ENCODE peak calls at places on chromosomes 5 and 9, in nine cellular contexts. Y, W, U, N, T, O, Z, B and J are unnamed samples.
A peak's percentile ranks its signal among the peaks of the same experiment; 100 is the strongest.

GRCh38 chr5:133232011-133232410 is 180.2 kb downstream of the HSPA4 start:
- DNase-seq in U (no peak), T (no peak), N (no peak), W (no peak), B (no peak), O (no peak), Z (no peak), Y (no peak), J (no peak)

GRCh38 chr9:75067894-75068293 is 20.1 kb downstream of the NMRK1 start:
- DNase-seq in B (no peak), N (no peak), U (no peak), O (no peak), W (no peak), T (no peak), Y (no peak), Z (no peak), J (no peak)

GRCh38 chr9:136681945-136682699 is 5.1 kb downstream of the AGPAT2 start:
- DNase-seq in B (peak; percentile 12), U (no peak), N (no peak), T (no peak), Y (no peak), O (no peak), W (no peak), Z (no peak), J (no peak)

GRCh38 chr5:116137544-116138378 is 52.9 kb downstream of the COMMD10 start:
- DNase-seq in W (peak; percentile 81), O (no peak), Y (peak; percentile 62), N (peak; percentile 25), T (peak; percentile 30), B (no peak), Z (no peak), U (peak; percentile 80), J (peak; percentile 18)

GRCh38 chr9:129964901-129965734 is 77.9 kb downstream of the FNBP1 start:
- DNase-seq in Y (no peak), U (peak; percentile 84), T (peak; percentile 91), Z (no peak), O (no peak), B (no peak), W (peak; percentile 51), N (no peak), J (peak; percentile 78)

GRCh38 chr5:165735388-165735787 is 2230.0 kb downstream of the MAT2B start:
- DNase-seq in U (no peak), B (no peak), O (no peak), T (no peak), Z (no peak), N (no peak), Y (no peak), W (no peak), J (no peak)

GRCh38 chr9:89441655-89441970 is 56.3 kb downstream of the SEMA4D start:
- DNase-seq in W (no peak), O (no peak), Y (no peak), N (no peak), B (no peak), U (no peak), T (no peak), Z (no peak), J (no peak)

GRCh38 chr5:179266291-179267070 is 78.8 kb downstream of the ADAMTS2 start:
- DNase-seq in W (no peak), N (no peak), Y (no peak), U (no peak), O (no peak), B (no peak), Z (no peak), T (no peak), J (no peak)

GRCh38 chr5:127615916-127616315 is 33.0 kb upstream of the CTXN3 start:
- DNase-seq in Z (no peak), U (peak; percentile 5), O (no peak), Y (no peak), T (no peak), N (no peak), W (no peak), B (no peak), J (no peak)

GRCh38 chr5:53991942-53992341 is 318.4 kb downstream of the ARL15 start:
- DNase-seq in N (no peak), T (no peak), Y (no peak), B (no peak), W (peak; percentile 71), U (peak; percentile 15), O (no peak), Z (no peak), J (no peak)

GRCh38 chr5:57845025-57845424 is 362.4 kb upstream of the ACTBL2 start:
- DNase-seq in T (no peak), O (no peak), B (no peak), Z (no peak), U (no peak), Y (no peak), W (no peak), N (no peak), J (no peak)

GRCh38 chr9:116572095-116572748 is 114.9 kb upstream of the TRIM32 start:
- DNase-seq in Y (peak; percentile 94), N (peak; percentile 78), W (peak; percentile 88), T (peak; percentile 46), B (peak; percentile 91), U (peak; percentile 96), Z (no peak), O (peak; percentile 95), J (peak; percentile 81)

GRCh38 chr9:82456621-82457020 is 468.0 kb downstream of the SPATA31D1 start:
- DNase-seq in Z (no peak), U (peak; percentile 2), T (peak; percentile 65), W (no peak), N (no peak), B (no peak), O (no peak), Y (no peak), J (peak; percentile 1)

GRCh38 chr5:30387974-30388632 is 805.4 kb upstream of the CDH6 start:
- DNase-seq in Z (no peak), B (no peak), O (no peak), W (peak; percentile 33), N (no peak), U (no peak), T (no peak), Y (no peak), J (no peak)

GRCh38 chr9:133881671-133882381 is 110.3 kb downstream of the VAV2 start:
- DNase-seq in B (no peak), W (no peak), N (no peak), U (no peak), T (peak; percentile 6), Z (no peak), Y (no peak), O (no peak), J (no peak)

GRCh38 chr5:54774281-54775171 is 210.9 kb downstream of the ESM1 start:
- DNase-seq in Y (no peak), B (peak; percentile 66), N (peak; percentile 60), O (peak; percentile 84), Z (no peak), U (peak; percentile 74), T (no peak), W (peak; percentile 3), J (no peak)

GRCh38 chr5:7910738-7911428 is 41.9 kb downstream of the MTRR start:
- DNase-seq in N (no peak), Z (no peak), T (no peak), W (no peak), B (no peak), O (no peak), Y (no peak), U (no peak), J (no peak)

GRCh38 chr5:39578887-39579497 is 154.2 kb upstream of the DAB2 start:
- DNase-seq in N (no peak), Z (no peak), W (peak; percentile 24), T (peak; percentile 6), O (no peak), U (peak; percentile 67), Y (peak; percentile 10), B (no peak), J (no peak)

GRCh38 chr9:127567119-127567897 is 44.8 kb upstream of the STXBP1 start:
- DNase-seq in W (no peak), Y (peak; percentile 77), Z (no peak), N (no peak), U (no peak), O (peak; percentile 78), T (no peak), B (peak; percentile 67), J (no peak)

GRCh38 chr5:153775923-153776322 is 262.8 kb downstream of the FAM114A2 start:
- DNase-seq in N (no peak), B (no peak), W (no peak), U (no peak), O (no peak), T (no peak), Z (no peak), Y (no peak), J (no peak)

DNA sequence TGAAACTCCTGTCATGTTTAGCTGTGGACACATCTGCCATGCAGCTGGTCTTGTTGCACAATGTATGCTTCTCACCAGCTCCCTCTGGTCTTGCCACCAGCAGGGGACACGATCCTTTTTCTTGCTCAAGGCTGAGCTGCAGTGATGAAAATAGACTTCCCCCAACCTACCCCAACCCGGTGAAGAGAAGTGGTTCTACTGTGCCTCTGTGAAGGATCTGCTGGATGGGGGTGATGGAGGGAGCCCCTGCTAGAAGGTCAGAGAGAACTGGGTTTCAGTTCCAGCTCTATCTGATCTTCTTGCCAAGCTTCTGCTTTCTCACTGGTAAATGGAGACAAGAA is 185.3 kb upstream of the KLF4 start:
- DNase-seq in B (no peak), Y (no peak), O (peak; percentile 37), T (no peak), W (no peak), Z (no peak), N (peak; percentile 37), U (peak; percentile 35), J (no peak)
- H3K27me3 ChIP-seq in B (no peaks in the 10 kb centered on the region), Y (no peaks in the 10 kb centered on the region), O (no peaks in the 10 kb centered on the region), T (peaks cover 2% of the 10 kb centered on the region), W (no peaks in the 10 kb centered on the region), Z (no peaks in the 10 kb centered on the region), N (no peaks in the 10 kb centered on the region), U (no peaks in the 10 kb centered on the region), J (no peaks in the 10 kb centered on the region)

GRCh38 chr5:111507276-111507675 is 5.1 kb downstream of the STARD4 start:
- DNase-seq in N (no peak), O (no peak), T (no peak), W (no peak), Z (no peak), Y (no peak), U (no peak), B (no peak), J (no peak)
- H3K27me3 ChIP-seq in N (no peaks in the 10 kb centered on the region), O (no peaks in the 10 kb centered on the region), T (no peaks in the 10 kb centered on the region), W (no peaks in the 10 kb centered on the region), Z (no peaks in the 10 kb centered on the region), Y (no peaks in the 10 kb centered on the region), U (no peaks in the 10 kb centered on the region), B (no peaks in the 10 kb centered on the region), J (no peaks in the 10 kb centered on the region)

GRCh38 chr9:122226758-122227575 is 1.8 kb downstream of the LHX6 start:
- DNase-seq in Z (no peak), T (no peak), B (no peak), W (peak; percentile 78), N (no peak), O (no peak), Y (peak; percentile 15), U (no peak), J (no peak)
- H3K27me3 ChIP-seq in Z (peaks cover 84% of the 10 kb centered on the region), T (peaks cover 90% of the 10 kb centered on the region), B (peaks cover 98% of the 10 kb centered on the region), W (peaks cover 100% of the 10 kb centered on the region), N (peaks cover 98% of the 10 kb centered on the region), O (peaks cover 87% of the 10 kb centered on the region), Y (peaks cover 100% of the 10 kb centered on the region), U (peaks cover 89% of the 10 kb centered on the region), J (peaks cover 85% of the 10 kb centered on the region)

DNA sequence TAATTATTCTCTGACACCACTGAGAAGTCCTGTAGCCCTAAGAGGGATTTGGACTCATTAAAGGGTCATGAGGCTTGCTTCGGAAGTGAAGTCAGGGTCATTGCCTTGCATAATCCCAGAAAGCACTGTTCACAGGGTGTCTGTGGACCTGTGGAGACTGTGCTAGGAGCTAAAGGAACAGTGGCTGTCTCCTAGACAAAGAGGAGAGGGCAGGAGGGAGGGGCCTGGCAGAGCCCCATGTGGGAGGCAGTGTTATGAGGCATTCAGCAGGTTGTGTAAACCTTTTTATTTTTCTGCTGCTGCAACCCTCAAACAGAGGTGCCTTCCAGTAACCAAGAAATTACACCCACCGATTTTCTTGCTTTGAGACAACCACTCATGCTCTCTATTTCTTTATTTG is 3.3 kb downstream of the TMEM174 start:
- DNase-seq in B (no peak), Y (no peak), T (no peak), U (no peak), W (no peak), O (no peak), N (no peak), Z (no peak), J (no peak)
- H3K27me3 ChIP-seq in B (peaks cover 78% of the 10 kb centered on the region), Y (no peaks in the 10 kb centered on the region), T (no peaks in the 10 kb centered on the region), U (peaks cover 29% of the 10 kb centered on the region), W (no peaks in the 10 kb centered on the region), O (no peaks in the 10 kb centered on the region), N (no peaks in the 10 kb centered on the region), Z (peaks cover 66% of the 10 kb centered on the region), J (peaks cover 13% of the 10 kb centered on the region)